ENCODE peak calls at places on chromosomes 12 and 14, in five cellular contexts. One of them, this sample, is unnamed.

GRCh38 chr12:103578926-103579325 is 8.1 kb upstream of the STAB2 start:
- DNase-seq in activated T-cell treated with anti-CD3 and anti-CD28 coated beads for 1 hour: no peak
- DNase-seq in HS-27A: no peak
- DNase-seq in NCI-H2081: no peak
- DNase-seq in NCI-H1092 treated with DMSO at 0.1 percent for 48 hours: no peak
- DNase-seq in this sample: no peak

GRCh38 chr14:30771595-30771994 is 102.8 kb upstream of the COCH start:
- DNase-seq in activated T-cell treated with anti-CD3 and anti-CD28 coated beads for 1 hour: no peak
- DNase-seq in HS-27A: no peak
- DNase-seq in NCI-H2081: no peak
- DNase-seq in NCI-H1092 treated with DMSO at 0.1 percent for 48 hours: no peak
- DNase-seq in this sample: no peak

GRCh38 chr14:88189040-88189839 is 133.8 kb downstream of the KCNK10 start:
- DNase-seq in activated T-cell treated with anti-CD3 and anti-CD28 coated beads for 1 hour: peak
- DNase-seq in HS-27A: peak
- DNase-seq in NCI-H2081: peak
- DNase-seq in NCI-H1092 treated with DMSO at 0.1 percent for 48 hours: peak
- DNase-seq in this sample: no peak

GRCh38 chr12:111596985-111597730 is 2.0 kb downstream of the ATXN2 start:
- DNase-seq in activated T-cell treated with anti-CD3 and anti-CD28 coated beads for 1 hour: peak
- DNase-seq in HS-27A: no peak
- DNase-seq in NCI-H2081: peak
- DNase-seq in NCI-H1092 treated with DMSO at 0.1 percent for 48 hours: peak
- DNase-seq in this sample: peak

GRCh38 chr14:64702493-64703392 is 1.5 kb upstream of the PLEKHG3 start:
- DNase-seq in activated T-cell treated with anti-CD3 and anti-CD28 coated beads for 1 hour: no peak
- DNase-seq in HS-27A: no peak
- DNase-seq in NCI-H2081: peak
- DNase-seq in NCI-H1092 treated with DMSO at 0.1 percent for 48 hours: no peak
- DNase-seq in this sample: peak

GRCh38 chr12:122951979-122952892 is 14.0 kb downstream of the ABCB9 start:
- DNase-seq in activated T-cell treated with anti-CD3 and anti-CD28 coated beads for 1 hour: peak
- DNase-seq in HS-27A: no peak
- DNase-seq in NCI-H2081: peak
- DNase-seq in NCI-H1092 treated with DMSO at 0.1 percent for 48 hours: peak
- DNase-seq in this sample: peak

GRCh38 chr12:123064885-123065619 is 84.6 kb downstream of the ARL6IP4 start:
- DNase-seq in activated T-cell treated with anti-CD3 and anti-CD28 coated beads for 1 hour: no peak
- DNase-seq in HS-27A: no peak
- DNase-seq in NCI-H2081: no peak
- DNase-seq in NCI-H1092 treated with DMSO at 0.1 percent for 48 hours: peak
- DNase-seq in this sample: peak

GRCh38 chr12:32390572-32391219 is 8.7 kb upstream of the FGD4 start:
- DNase-seq in activated T-cell treated with anti-CD3 and anti-CD28 coated beads for 1 hour: no peak
- DNase-seq in HS-27A: no peak
- DNase-seq in NCI-H2081: no peak
- DNase-seq in NCI-H1092 treated with DMSO at 0.1 percent for 48 hours: peak
- DNase-seq in this sample: peak

GRCh38 chr12:46503637-46504036 is 131.1 kb upstream of the SLC38A2 start:
- DNase-seq in activated T-cell treated with anti-CD3 and anti-CD28 coated beads for 1 hour: no peak
- DNase-seq in HS-27A: no peak
- DNase-seq in NCI-H2081: no peak
- DNase-seq in NCI-H1092 treated with DMSO at 0.1 percent for 48 hours: no peak
- DNase-seq in this sample: no peak

GRCh38 chr14:81506512-81506911 is 27.1 kb downstream of the SEL1L start:
- DNase-seq in activated T-cell treated with anti-CD3 and anti-CD28 coated beads for 1 hour: no peak
- DNase-seq in HS-27A: no peak
- DNase-seq in NCI-H2081: no peak
- DNase-seq in NCI-H1092 treated with DMSO at 0.1 percent for 48 hours: no peak
- DNase-seq in this sample: no peak

GRCh38 chr14:101233391-101233790 is 327.9 kb upstream of the DIO3 start:
- DNase-seq in activated T-cell treated with anti-CD3 and anti-CD28 coated beads for 1 hour: no peak
- DNase-seq in HS-27A: no peak
- DNase-seq in NCI-H2081: no peak
- DNase-seq in NCI-H1092 treated with DMSO at 0.1 percent for 48 hours: no peak
- DNase-seq in this sample: no peak

GRCh38 chr14:59274991-59275391 is 86.5 kb downstream of the DAAM1 start:
- DNase-seq in activated T-cell treated with anti-CD3 and anti-CD28 coated beads for 1 hour: no peak
- DNase-seq in HS-27A: no peak
- DNase-seq in NCI-H2081: no peak
- DNase-seq in NCI-H1092 treated with DMSO at 0.1 percent for 48 hours: peak
- DNase-seq in this sample: peak

GRCh38 chr12:39071611-39072010 is 166.2 kb upstream of the CPNE8 start:
- DNase-seq in activated T-cell treated with anti-CD3 and anti-CD28 coated beads for 1 hour: no peak
- DNase-seq in HS-27A: no peak
- DNase-seq in NCI-H2081: no peak
- DNase-seq in NCI-H1092 treated with DMSO at 0.1 percent for 48 hours: no peak
- DNase-seq in this sample: no peak

GRCh38 chr14:23121401-23121800 is 2.3 kb upstream of the CEBPE start:
- DNase-seq in activated T-cell treated with anti-CD3 and anti-CD28 coated beads for 1 hour: no peak
- DNase-seq in HS-27A: no peak
- DNase-seq in NCI-H2081: no peak
- DNase-seq in NCI-H1092 treated with DMSO at 0.1 percent for 48 hours: no peak
- DNase-seq in this sample: no peak

GRCh38 chr14:61569783-61570182 is 125.5 kb upstream of the HIF1A start:
- DNase-seq in activated T-cell treated with anti-CD3 and anti-CD28 coated beads for 1 hour: peak
- DNase-seq in HS-27A: no peak
- DNase-seq in NCI-H2081: no peak
- DNase-seq in NCI-H1092 treated with DMSO at 0.1 percent for 48 hours: no peak
- DNase-seq in this sample: no peak

GRCh38 chr12:132366341-132366861 is 37.0 kb upstream of the GALNT9 start:
- DNase-seq in activated T-cell treated with anti-CD3 and anti-CD28 coated beads for 1 hour: no peak
- DNase-seq in HS-27A: no peak
- DNase-seq in NCI-H2081: no peak
- DNase-seq in NCI-H1092 treated with DMSO at 0.1 percent for 48 hours: no peak
- DNase-seq in this sample: no peak

GRCh38 chr12:95212576-95212975 is 4.7 kb downstream of the FGD6 start:
- DNase-seq in activated T-cell treated with anti-CD3 and anti-CD28 coated beads for 1 hour: no peak
- DNase-seq in HS-27A: no peak
- DNase-seq in NCI-H2081: no peak
- DNase-seq in NCI-H1092 treated with DMSO at 0.1 percent for 48 hours: no peak
- DNase-seq in this sample: no peak

GRCh38 chr12:24134092-24134491 is 184.6 kb upstream of the SOX5 start:
- DNase-seq in activated T-cell treated with anti-CD3 and anti-CD28 coated beads for 1 hour: no peak
- DNase-seq in HS-27A: no peak
- DNase-seq in NCI-H2081: no peak
- DNase-seq in NCI-H1092 treated with DMSO at 0.1 percent for 48 hours: no peak
- DNase-seq in this sample: no peak

GRCh38 chr14:54025661-54026060 is 69.0 kb upstream of the BMP4 start:
- DNase-seq in activated T-cell treated with anti-CD3 and anti-CD28 coated beads for 1 hour: no peak
- DNase-seq in HS-27A: no peak
- DNase-seq in NCI-H2081: no peak
- DNase-seq in NCI-H1092 treated with DMSO at 0.1 percent for 48 hours: no peak
- DNase-seq in this sample: no peak

GRCh38 chr12:100611031-100611430 is 37.5 kb downstream of the GAS2L3 start:
- DNase-seq in activated T-cell treated with anti-CD3 and anti-CD28 coated beads for 1 hour: no peak
- DNase-seq in HS-27A: no peak
- DNase-seq in NCI-H2081: no peak
- DNase-seq in NCI-H1092 treated with DMSO at 0.1 percent for 48 hours: no peak
- DNase-seq in this sample: no peak

GRCh38 chr12:107242189-107242588 is 148.8 kb upstream of the CRY1 start:
- DNase-seq in activated T-cell treated with anti-CD3 and anti-CD28 coated beads for 1 hour: no peak
- DNase-seq in HS-27A: no peak
- DNase-seq in NCI-H2081: no peak
- DNase-seq in NCI-H1092 treated with DMSO at 0.1 percent for 48 hours: peak
- DNase-seq in this sample: no peak

GRCh38 chr14:59228416-59228815 is 39.9 kb downstream of the DAAM1 start:
- DNase-seq in activated T-cell treated with anti-CD3 and anti-CD28 coated beads for 1 hour: no peak
- DNase-seq in HS-27A: no peak
- DNase-seq in NCI-H2081: no peak
- DNase-seq in NCI-H1092 treated with DMSO at 0.1 percent for 48 hours: no peak
- DNase-seq in this sample: no peak

GRCh38 chr14:72882047-72882446 is 11.9 kb downstream of the DPF3 start:
- DNase-seq in activated T-cell treated with anti-CD3 and anti-CD28 coated beads for 1 hour: no peak
- DNase-seq in HS-27A: no peak
- DNase-seq in NCI-H2081: no peak
- DNase-seq in NCI-H1092 treated with DMSO at 0.1 percent for 48 hours: no peak
- DNase-seq in this sample: no peak

GRCh38 chr12:50110762-50111416 is 1.1 kb upstream of the COX14 start:
- DNase-seq in activated T-cell treated with anti-CD3 and anti-CD28 coated beads for 1 hour: no peak
- DNase-seq in HS-27A: peak
- DNase-seq in NCI-H2081: peak
- DNase-seq in NCI-H1092 treated with DMSO at 0.1 percent for 48 hours: no peak
- DNase-seq in this sample: no peak